ENCODE peak calls at places on chromosomes 11 and 22, in ten cellular contexts. I, C, H, P, U, O, V, F, R and K are unnamed samples.

GRCh38 chr11:100753562-100753961 is 66.5 kb downstream of the ARHGAP42 start:
- DNase-seq in P (no peak), O (no peak), U (no peak), I (no peak), V (no peak), F (no peak), H (no peak), C (peak), R (no peak), K (no peak)

GRCh38 chr11:92152245-92152644 is 72.4 kb upstream of the FAT3 start:
- DNase-seq in F (peak), V (no peak), P (no peak), H (no peak), U (no peak), R (no peak), C (no peak), O (no peak), I (no peak), K (peak)

GRCh38 chr22:25702046-25702445 is 39.9 kb upstream of the MYO18B start:
- DNase-seq in I (peak), P (no peak), O (peak), U (no peak), F (peak), H (no peak), V (peak), C (no peak), R (no peak), K (peak)

GRCh38 chr22:20858615-20859416 is at the start of the genes PI4KA and SNAP29:
- DNase-seq in F (peak), O (peak), V (peak), R (peak), P (peak), C (peak), I (peak), H (peak), U (peak), K (peak)

GRCh38 chr22:30426395-30427353 is 1.1 kb downstream of the MTFP1 start:
- DNase-seq in U (peak), H (peak), P (peak), F (no peak), R (peak), C (peak), I (peak), O (peak), V (peak), K (peak)

GRCh38 chr11:13970986-13971385 is 8.5 kb downstream of the SPON1 start:
- DNase-seq in H (peak), R (no peak), U (no peak), O (peak), I (no peak), V (peak), C (no peak), P (peak), F (peak), K (peak)

GRCh38 chr22:50700387-50701075 is 27.9 kb downstream of the SHANK3 start:
- DNase-seq in F (no peak), P (no peak), V (no peak), I (no peak), H (no peak), U (no peak), C (no peak), O (no peak), R (no peak), K (no peak)

GRCh38 chr11:10920205-10920604 is 62.4 kb upstream of the ZBED5 start:
- DNase-seq in H (no peak), I (peak), P (no peak), C (no peak), V (no peak), R (no peak), O (no peak), F (no peak), U (no peak), K (no peak)

GRCh38 chr11:99154277-99154676 is 133.5 kb downstream of the CNTN5 start:
- DNase-seq in V (no peak), I (no peak), C (no peak), U (no peak), H (no peak), O (no peak), R (no peak), P (no peak), F (no peak), K (no peak)

GRCh38 chr11:61598886-61599868 is 18.3 kb upstream of the SYT7 start:
- DNase-seq in F (no peak), U (no peak), I (peak), H (no peak), O (no peak), R (no peak), C (peak), V (no peak), P (no peak), K (peak)

GRCh38 chr11:45933131-45933821 is 10.8 kb downstream of the LARGE2 start:
- DNase-seq in F (no peak), O (no peak), P (no peak), V (no peak), I (peak), R (no peak), U (no peak), C (no peak), H (no peak), K (peak)